ENCODE peak calls at places on chromosomes 6 and 20, in eight cellular contexts. M, C, E, F, R, L, I and H are unnamed samples.

GRCh38 chr6:45447721-45448120 is 70.0 kb upstream of the SUPT3H start:
- DNase-seq in M (peak; percentile 63), C (no peak), E (no peak), F (no peak), R (peak; percentile 43), L (no peak), I (no peak), H (no peak)

GRCh38 chr6:168247456-168248147 is 72.0 kb downstream of the DACT2 start:
- DNase-seq in M (peak; percentile 11), C (no peak), E (peak; percentile 2), F (peak; percentile 1), R (no peak), L (no peak), I (peak; percentile 30), H (peak; percentile 63)

GRCh38 chr6:142907544-142907943 is 37.4 kb downstream of the HIVEP2 start:
- DNase-seq in M (no peak), C (no peak), E (no peak), F (no peak), R (no peak), L (no peak), I (no peak), H (no peak)

GRCh38 chr6:31396422-31397152 is 6.8 kb upstream of the MICA start:
- DNase-seq in M (peak; percentile 88), C (no peak), E (peak; percentile 65), F (peak; percentile 69), R (peak; percentile 80), L (peak; percentile 34), I (peak; percentile 84), H (peak; percentile 72)

GRCh38 chr20:62523473-62524203 is 47.8 kb upstream of the GATA5 start:
- DNase-seq in M (no peak), C (no peak), E (no peak), F (no peak), R (no peak), L (no peak), I (no peak), H (no peak)

GRCh38 chr6:66771626-66772025 is 1064.6 kb upstream of the EYS start:
- DNase-seq in M (peak; percentile 80), C (no peak), E (no peak), F (no peak), R (no peak), L (no peak), I (no peak), H (no peak)

GRCh38 chr6:35319346-35320030 is 21.9 kb downstream of the DEF6 start:
- DNase-seq in M (no peak), C (no peak), E (no peak), F (no peak), R (no peak), L (no peak), I (no peak), H (no peak)

GRCh38 chr20:37358366-37359150 is 12.6 kb downstream of the SRC start:
- DNase-seq in M (no peak), C (no peak), E (no peak), F (no peak), R (no peak), L (no peak), I (no peak), H (no peak)

GRCh38 chr20:45949542-45950329 is 15.3 kb downstream of the PCIF1 start:
- DNase-seq in M (no peak), C (no peak), E (no peak), F (no peak), R (no peak), L (no peak), I (no peak), H (no peak)